ENCODE peak calls at places on chromosomes 11 and 22, in six cellular contexts. M is CD8-positive, alpha-beta T cell; U is testis; S is IMR-90; J is ovary; E is Panc1. Z is an unnamed sample. For H3K4me1, the result is how much of the 10 kb centered on the place peaks cover.

GRCh38 chr11:12717851-12718291 is 43.6 kb downstream of the TEAD1 start:
- DNase-seq in M (peak), U (no peak), S (no peak), J (no peak), E (no peak), Z (no peak)

GRCh38 chr11:119845305-119845704 is 116.3 kb upstream of the NECTIN1 start:
- DNase-seq in M (no peak), U (no peak), S (no peak), J (no peak), E (no peak), Z (no peak)

GRCh38 chr11:89176938-89177337 is 737 bp upstream of the TYR start:
- DNase-seq in M (no peak), U (no peak), S (no peak), J (no peak), E (no peak), Z (no peak)

GRCh38 chr11:25794804-25795203 is 537.1 kb upstream of the ANO3 start:
- DNase-seq in M (no peak), U (no peak), S (no peak), J (no peak), E (no peak), Z (no peak)

GRCh38 chr11:45436118-45436517 is 150.0 kb upstream of the SYT13 start:
- DNase-seq in M (no peak), U (no peak), S (no peak), J (no peak), E (no peak), Z (no peak)

GRCh38 chr22:46320166-46320710 is 15.3 kb upstream of the TRMU start:
- DNase-seq in M (no peak), U (no peak), S (no peak), J (no peak), E (no peak), Z (no peak)

GRCh38 chr11:14132312-14132711 is 169.8 kb downstream of the SPON1 start:
- DNase-seq in M (no peak), U (no peak), S (peak), J (no peak), E (no peak), Z (no peak)

GRCh38 chr22:45836418-45836817 is 140.5 kb downstream of the WNT7B start:
- DNase-seq in M (no peak), U (no peak), S (no peak), J (no peak), E (no peak), Z (no peak)

GRCh38 chr11:121451982-121452608 is at the start of gene SORL1:
- DNase-seq in M (peak), U (peak), S (peak), J (peak), E (no peak), Z (peak)

GRCh38 chr11:20658135-20658534 is 11.3 kb upstream of the NELL1 start:
- DNase-seq in M (no peak), U (no peak), S (no peak), J (no peak), E (no peak), Z (no peak)

GRCh38 chr11:2726964-2727363 is 27.2 kb upstream of the KCNQ1OT1 start:
- DNase-seq in M (no peak), U (no peak), S (no peak), J (no peak), E (no peak), Z (no peak)

GRCh38 chr11:121300313-121300971 is 7.9 kb downstream of the SC5D start:
- DNase-seq in M (no peak), U (no peak), S (no peak), J (no peak), E (no peak), Z (no peak)

GRCh38 chr11:92424281-92424680 is 199.7 kb downstream of the FAT3 start:
- DNase-seq in M (no peak), U (no peak), S (peak), J (no peak), E (no peak), Z (no peak)

GRCh38 chr11:36333468-36333867 is 37.4 kb downstream of the PRR5L start:
- DNase-seq in M (no peak), U (no peak), S (peak), J (no peak), E (no peak), Z (no peak)

GRCh38 chr22:17945156-17945850 is 79.1 kb downstream of the MICAL3 start:
- DNase-seq in M (no peak), U (no peak), S (no peak), J (no peak), E (no peak), Z (no peak)

GRCh38 chr11:1487091-1487850 is 692 bp upstream of the MOB2 start:
- DNase-seq in M (no peak), U (no peak), S (no peak), J (peak), E (no peak), Z (peak)

GRCh38 chr11:1484061-1484671 is 2.4 kb downstream of the MOB2 start:
- DNase-seq in M (no peak), U (no peak), S (no peak), J (peak), E (no peak), Z (peak)

GRCh38 chr11:1486054-1486825 is at the start of gene MOB2:
- DNase-seq in M (no peak), U (peak), S (peak), J (peak), E (no peak), Z (peak)

GRCh38 chr11:1484716-1485503 is 1.7 kb downstream of the MOB2 start:
- DNase-seq in M (no peak), U (no peak), S (no peak), J (peak), E (no peak), Z (peak)

DNA sequence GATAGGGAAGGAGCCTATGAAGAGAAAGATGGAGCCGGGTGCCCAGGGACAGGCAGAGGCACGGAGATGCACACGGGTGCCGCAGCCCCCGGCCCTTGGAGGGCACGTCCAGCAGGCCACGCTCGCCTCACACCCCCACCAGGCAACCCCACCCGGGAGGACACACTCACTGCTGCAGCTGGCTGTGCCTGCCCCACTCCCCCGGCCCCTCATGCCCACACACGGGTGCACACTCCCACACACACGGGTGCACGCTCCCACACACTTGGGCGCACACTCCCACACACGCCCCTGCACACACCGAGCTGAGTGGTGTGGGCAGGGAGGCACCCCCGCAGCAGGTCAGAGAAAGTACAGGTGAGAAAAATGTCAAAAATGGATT is 1.1 kb downstream of the MOB2 start:
- DNase-seq in M (no peak), U (no peak), S (no peak), J (peak), E (no peak), Z (peak)
- H3K4me1 ChIP-seq in M (under half), U (under half), S (under half), J (under half), E (under half), Z (under half)

GRCh38 chr11:102912482-102912830 is 37.7 kb upstream of the MMP12 start:
- DNase-seq in M (no peak), U (no peak), S (peak), J (no peak), E (no peak), Z (no peak)

GRCh38 chr11:102915044-102915375 is 40.2 kb upstream of the MMP12 start:
- DNase-seq in M (no peak), U (no peak), S (no peak), J (no peak), E (no peak), Z (no peak)

GRCh38 chr11:102911758-102912481 is 37.1 kb upstream of the MMP12 start:
- DNase-seq in M (no peak), U (no peak), S (no peak), J (no peak), E (no peak), Z (no peak)

GRCh38 chr11:102920118-102920684 is 35.3 kb downstream of the MMP13 start:
- DNase-seq in M (no peak), U (no peak), S (no peak), J (no peak), E (no peak), Z (no peak)

GRCh38 chr11:102914238-102915043 is 39.7 kb upstream of the MMP12 start:
- DNase-seq in M (no peak), U (peak), S (peak), J (no peak), E (peak), Z (no peak)
- TF ChIP-seq CTCF in M (no peak), U (peak), S (peak), J (no peak), E (peak), Z (peak)

GRCh38 chr11:125585486-125585885 is 7.2 kb upstream of the STT3A start:
- DNase-seq in M (no peak), U (no peak), S (no peak), J (no peak), E (no peak), Z (no peak)

GRCh38 chr11:125583496-125583895 is 9.2 kb upstream of the STT3A start:
- DNase-seq in M (no peak), U (no peak), S (no peak), J (no peak), E (no peak), Z (no peak)

GRCh38 chr11:125578783-125579182 is 9.5 kb downstream of the EI24 start:
- DNase-seq in M (no peak), U (no peak), S (no peak), J (no peak), E (no peak), Z (no peak)

GRCh38 chr11:125579811-125580210 is 10.5 kb downstream of the EI24 start:
- DNase-seq in M (no peak), U (no peak), S (no peak), J (no peak), E (no peak), Z (no peak)
- H3K4me1 ChIP-seq in M (under half), U (under half), S (under half), J (under half), E (under half), Z (under half)

GRCh38 chr11:26949846-26950245 is 44.1 kb upstream of the FIBIN start:
- DNase-seq in M (no peak), U (no peak), S (peak), J (no peak), E (no peak), Z (no peak)

GRCh38 chr11:26951849-26952515 is 41.9 kb upstream of the FIBIN start:
- DNase-seq in M (no peak), U (no peak), S (no peak), J (no peak), E (no peak), Z (no peak)

GRCh38 chr11:26947904-26948639 is 45.8 kb upstream of the FIBIN start:
- DNase-seq in M (no peak), U (no peak), S (peak), J (no peak), E (no peak), Z (no peak)

GRCh38 chr11:26948881-26949280 is 45.0 kb upstream of the FIBIN start:
- DNase-seq in M (no peak), U (no peak), S (peak), J (no peak), E (no peak), Z (no peak)

GRCh38 chr11:26950260-26950719 is 43.6 kb upstream of the FIBIN start:
- DNase-seq in M (no peak), U (no peak), S (peak), J (no peak), E (no peak), Z (peak)
- TF ChIP-seq CTCF in M (no peak), U (no peak), S (no peak), J (no peak), E (no peak), Z (no peak)

GRCh38 chr11:64230985-64231365 is 627 bp downstream of the DNAJC4 start:
- DNase-seq in M (no peak), U (no peak), S (no peak), J (no peak), E (no peak), Z (no peak)
- H3K4me1 ChIP-seq in M (half or more), U (under half), S (under half), J (under half), E (under half), Z (half or more)

GRCh38 chr11:69841859-69842698 is 22.9 kb upstream of the FGF3 start:
- DNase-seq in M (no peak), U (no peak), S (peak), J (no peak), E (no peak), Z (no peak)
- TF ChIP-seq CTCF in M (no peak), U (no peak), S (peak), J (no peak), E (peak), Z (peak)

DNA sequence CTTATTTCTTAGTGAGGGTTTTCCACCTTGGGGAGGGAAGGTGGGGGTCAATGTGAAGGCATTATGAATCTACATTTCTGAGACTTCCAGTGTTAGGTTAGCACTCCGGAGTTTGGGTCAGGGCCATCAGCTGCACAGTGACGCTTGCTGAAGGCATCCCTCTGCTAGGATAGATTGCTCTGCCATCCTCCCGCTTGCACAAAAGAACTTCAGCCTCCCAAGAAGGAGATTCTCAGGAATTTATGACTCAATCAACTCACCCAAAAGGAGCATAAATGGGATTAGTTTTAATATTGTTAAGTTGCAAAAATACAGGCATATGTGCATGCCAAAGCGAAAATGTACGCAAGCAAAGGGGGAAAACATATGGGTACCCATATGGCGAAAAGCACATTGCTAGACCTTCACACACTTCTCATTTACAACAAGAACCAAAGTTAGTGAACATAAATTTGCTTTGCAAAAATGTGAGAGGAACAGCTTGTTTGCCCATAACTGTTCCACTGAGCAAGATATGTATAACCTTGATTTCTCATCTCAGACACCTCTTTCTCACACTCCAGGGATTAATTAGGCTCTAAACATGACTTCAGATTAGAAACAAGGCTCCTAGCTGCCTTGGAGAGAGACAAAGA is 1013.0 kb downstream of the OPCML start:
- DNase-seq in M (no peak), U (no peak), S (peak), J (no peak), E (no peak), Z (no peak)
- H3K4me1 ChIP-seq in M (under half), U (under half), S (under half), J (under half), E (under half), Z (under half)

Z was measured in upper lobe of right lung.